ENCODE peak calls at places on chromosomes 2 and 18, in ten cellular contexts. V is tibial artery; G is CD4-positive, alpha-beta T cell; P is A549; F is sigmoid colon; K is MM.1S; I is psoas muscle; O is mesothelial cell of epicardium; U is NB4; E is heart left ventricle. X is an unnamed sample.

GRCh38 chr2:28387082-28387960 is 5.3 kb upstream of the FOSL2 start:
- DNase-seq in K (no peak), P (no peak), G (no peak), E (no peak), V (no peak), U (no peak), O (no peak), I (no peak), F (no peak), X (no peak)

GRCh38 chr2:76157531-76157930 is 446.8 kb upstream of the GCFC2 start:
- DNase-seq in P (no peak), V (no peak), F (no peak), K (no peak), O (no peak), U (no peak), E (no peak), G (no peak), I (no peak), X (no peak)

GRCh38 chr2:179655627-179656026 is 205.8 kb downstream of the ZNF385B start:
- DNase-seq in G (no peak), U (no peak), F (no peak), V (no peak), K (no peak), O (no peak), I (no peak), E (no peak), P (no peak), X (no peak)

GRCh38 chr2:101827246-101827645 is 129.7 kb downstream of the MAP4K4 start:
- DNase-seq in V (no peak), I (no peak), K (no peak), O (no peak), G (no peak), F (no peak), U (no peak), P (no peak), E (no peak), X (no peak)

GRCh38 chr2:15747698-15748471 is 156.2 kb downstream of the DDX1 start:
- DNase-seq in U (no peak), E (no peak), O (peak; percentile 70), P (no peak), G (no peak), I (no peak), F (no peak), K (no peak), V (no peak), X (no peak)

GRCh38 chr2:241274127-241274526 is 41.3 kb downstream of the HDLBP start:
- DNase-seq in V (no peak), P (no peak), E (no peak), G (no peak), K (peak; percentile 46), F (no peak), U (no peak), I (no peak), O (no peak), X (no peak)

GRCh38 chr18:42028232-42028832 is 73.3 kb downstream of the PIK3C3 start:
- DNase-seq in G (peak; percentile 8), O (no peak), E (no peak), K (no peak), U (peak; percentile 36), I (no peak), F (no peak), V (no peak), P (peak; percentile 7), X (no peak)

GRCh38 chr2:10448208-10448645 is at the start of gene ODC1:
- DNase-seq in U (peak; percentile 97), E (peak; percentile 94), V (peak; percentile 96), P (peak; percentile 80), F (peak; percentile 97), K (peak; percentile 96), O (peak; percentile 96), I (peak; percentile 95), G (peak; percentile 97), X (no peak)

GRCh38 chr2:229240984-229241491 is 30.0 kb downstream of the PID1 start:
- DNase-seq in F (no peak), P (no peak), E (no peak), O (no peak), U (no peak), I (no peak), G (no peak), V (no peak), K (no peak), X (no peak)

DNA sequence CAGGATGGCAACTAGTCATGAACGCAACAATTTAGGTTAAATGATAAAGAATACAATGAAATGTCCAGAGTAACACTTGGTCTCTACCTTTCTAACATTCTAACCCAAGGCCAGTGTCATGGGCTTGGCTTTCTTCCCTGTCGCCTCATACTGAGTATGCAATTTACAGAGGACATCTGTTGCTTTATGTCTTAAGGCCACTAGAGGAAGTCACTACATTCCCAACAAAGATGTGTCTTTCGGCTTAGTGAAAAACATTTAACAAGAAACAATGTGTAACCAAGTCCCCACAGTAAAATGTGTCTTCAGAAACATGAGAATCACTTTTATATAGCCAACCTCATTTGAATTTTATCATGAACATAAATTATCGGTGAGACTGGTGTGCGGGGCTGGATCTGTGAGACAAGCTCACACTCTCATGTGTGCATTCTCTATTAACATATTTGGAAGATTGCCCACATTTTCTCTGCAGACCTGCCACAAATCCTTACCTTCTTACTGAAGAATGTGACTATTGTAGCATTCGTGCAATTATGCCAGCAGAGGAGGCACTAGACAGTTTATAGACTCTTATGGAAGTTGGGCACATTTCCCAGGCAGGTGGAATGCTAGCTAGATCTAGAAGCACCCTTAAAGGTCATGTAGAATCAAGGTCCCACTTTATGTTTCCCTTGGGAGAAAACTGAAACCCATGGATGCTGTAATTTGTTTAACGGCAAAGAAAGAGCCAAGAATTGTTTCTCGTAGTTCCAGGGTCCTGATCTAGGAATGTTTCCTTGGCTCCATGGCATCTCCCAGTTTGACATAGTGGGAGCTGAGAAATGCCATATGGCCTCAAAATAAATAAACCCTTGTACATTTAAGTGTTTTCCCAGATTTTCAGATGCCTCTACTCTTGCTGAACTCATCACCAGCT is 101.8 kb downstream of the CD226 start:
- DNase-seq in O (no peak), F (no peak), E (no peak), K (no peak), G (no peak), P (no peak), V (no peak), U (no peak), I (no peak), X (no peak)
- TF ChIP-seq CTCF in O (no peak), F (no peak), E (peak; percentile 8), K (no peak), G (peak; percentile 26), P (no peak), V (no peak), U (no peak), I (no peak), X (no peak)

GRCh38 chr2:128086244-128086643 is 4.8 kb upstream of the UGGT1 start:
- DNase-seq in P (no peak), V (no peak), U (peak; percentile 31), O (no peak), F (no peak), G (no peak), I (no peak), E (no peak), K (no peak), X (no peak)
- TF ChIP-seq CTCF in P (no peak), V (no peak), U (no peak), O (no peak), F (no peak), G (no peak), I (no peak), E (no peak), K (no peak), X (no peak)

DNA sequence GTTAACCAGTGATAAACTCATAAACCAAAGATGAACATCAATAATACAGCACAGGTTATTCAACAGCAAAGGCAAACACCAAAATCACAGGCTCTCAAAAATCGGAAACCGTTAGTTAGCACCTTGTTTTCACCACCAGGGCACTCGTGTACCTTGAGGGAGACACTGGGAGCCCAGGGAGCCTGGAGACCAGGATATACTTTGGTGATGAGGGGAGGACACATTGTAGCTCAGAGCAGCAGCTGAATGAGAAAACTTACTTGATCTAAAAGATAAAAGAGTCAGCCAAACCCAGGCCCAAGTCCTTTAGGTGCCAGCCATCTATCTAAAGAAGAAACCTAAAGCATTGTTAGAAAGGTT is 19.4 kb downstream of the BCL11A start:
- DNase-seq in F (no peak), K (no peak), G (no peak), P (no peak), E (no peak), U (no peak), O (no peak), V (no peak), I (no peak), X (no peak)
- TF ChIP-seq CTCF in F (peak; percentile 7), K (no peak), G (no peak), P (no peak), E (no peak), U (no peak), O (no peak), V (no peak), I (no peak), X (no peak)

DNA sequence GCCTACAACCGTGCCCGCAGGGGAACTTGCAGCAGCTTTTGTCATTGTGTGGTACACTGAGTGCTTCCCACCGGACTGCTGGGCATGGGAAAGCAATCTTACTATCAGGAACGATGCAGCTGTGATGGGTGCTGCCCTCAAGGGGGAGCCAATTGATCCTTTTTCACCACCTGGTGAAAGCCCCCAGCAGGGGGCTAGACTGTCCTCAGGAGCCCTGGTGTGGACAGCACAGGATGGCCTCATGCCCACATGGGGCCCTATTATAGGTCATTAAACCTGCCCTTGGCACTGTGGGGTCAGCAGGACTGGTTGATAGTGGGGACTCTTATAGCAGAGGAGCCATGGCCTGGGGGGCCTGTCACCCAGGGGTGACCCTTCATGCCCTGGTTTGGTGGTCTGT is 172.2 kb downstream of the GLI2 start:
- DNase-seq in V (no peak), I (no peak), E (no peak), K (no peak), P (no peak), U (peak; percentile 12), F (no peak), G (no peak), O (no peak), X (no peak)
- TF ChIP-seq CTCF in V (no peak), I (no peak), E (no peak), K (no peak), P (peak; percentile 45), U (no peak), F (no peak), G (no peak), O (no peak), X (no peak)

DNA sequence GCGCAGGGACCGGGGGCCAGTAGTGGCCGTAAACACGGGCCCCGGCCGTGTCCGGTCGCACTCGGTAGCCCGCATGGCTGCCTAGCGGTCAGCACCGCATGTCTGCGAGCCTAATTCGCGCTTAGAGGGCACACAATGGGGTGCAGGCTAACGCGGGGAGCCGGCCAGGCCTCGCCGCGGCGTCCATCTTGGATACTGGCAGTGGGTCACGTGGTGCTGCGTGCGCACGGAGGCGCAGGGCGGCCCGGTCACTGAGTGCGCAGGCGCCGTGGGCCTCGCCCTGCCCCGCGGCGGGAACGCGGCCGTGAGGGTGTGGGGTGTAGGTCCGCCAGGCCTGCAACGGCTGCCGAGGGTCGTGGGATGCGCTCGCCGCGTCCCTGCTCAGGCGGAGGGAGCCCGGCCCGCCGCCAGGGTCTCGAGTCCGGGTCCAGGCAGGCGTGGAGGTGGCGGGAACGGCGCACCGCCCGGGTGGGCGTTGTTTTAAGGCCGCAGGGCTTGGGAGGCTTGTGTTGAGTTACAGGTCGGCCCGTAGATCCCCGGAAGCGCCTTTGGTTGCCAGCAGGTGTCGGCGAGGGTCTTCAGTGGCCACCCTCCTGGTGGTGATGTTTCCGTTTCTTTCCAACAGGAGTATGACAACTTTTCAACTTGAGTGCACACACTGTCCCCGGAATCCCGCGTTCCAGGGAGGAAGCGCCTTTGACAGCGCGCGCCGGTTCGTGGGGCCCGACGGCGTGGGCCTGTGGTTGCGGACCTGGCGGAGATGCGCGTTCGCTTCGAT is 819 bp upstream of the HDAC4 start:
- DNase-seq in P (peak; percentile 95), V (peak; percentile 92), E (peak; percentile 95), F (peak; percentile 97), O (peak; percentile 96), G (peak; percentile 90), U (peak; percentile 97), I (peak; percentile 94), K (peak; percentile 94), X (peak; percentile 92)
- TF ChIP-seq CTCF in P (no peak), V (no peak), E (peak; percentile 9), F (peak; percentile 7), O (no peak), G (no peak), U (no peak), I (no peak), K (no peak), X (no peak)

X was measured in D721Med.